ENCODE peak calls at places on chromosomes 4 and X, in six cellular contexts. One of them, this sample, is unnamed.
A peak's percentile ranks its signal among the peaks of the same experiment; 100 is the strongest.

GRCh38 chrX:27976284-27976683 is 5.0 kb downstream of the DCAF8L1 start:
- DNase-seq in GM12878: no peak
- DNase-seq in WTC11: no peak
- DNase-seq in HepG2: no peak
- DNase-seq in H1: no peak
- DNase-seq in HCT116: no peak
- DNase-seq in this sample: no peak

GRCh38 chr4:9765091-9765490 is 16.3 kb upstream of the DRD5 start:
- DNase-seq in HepG2: peak; percentile 15
- DNase-seq in GM12878: no peak
- DNase-seq in WTC11: peak; percentile 63
- DNase-seq in H1: peak; percentile 75
- DNase-seq in HCT116: peak; percentile 31
- DNase-seq in this sample: peak; percentile 10

GRCh38 chrX:83469551-83469950 is 38.5 kb upstream of the POU3F4 start:
- DNase-seq in HepG2: peak; percentile 6
- DNase-seq in GM12878: no peak
- DNase-seq in WTC11: peak; percentile 20
- DNase-seq in H1: peak; percentile 46
- DNase-seq in HCT116: no peak
- DNase-seq in this sample: peak; percentile 2

GRCh38 chrX:52424658-52425057 is 55.8 kb downstream of the XAGE2 start:
- DNase-seq in GM12878: no peak
- DNase-seq in HepG2: no peak
- DNase-seq in HCT116: no peak
- DNase-seq in WTC11: no peak
- DNase-seq in H1: no peak
- DNase-seq in this sample: no peak

GRCh38 chr4:98506462-98507132 is 151.8 kb downstream of the TSPAN5 start:
- DNase-seq in WTC11: peak; percentile 30
- DNase-seq in GM12878: no peak
- DNase-seq in H1: no peak
- DNase-seq in HCT116: no peak
- DNase-seq in HepG2: no peak
- DNase-seq in this sample: peak; percentile 42

GRCh38 chr4:116501954-116502353 is 583.4 kb downstream of the TRAM1L1 start:
- DNase-seq in HCT116: no peak
- DNase-seq in WTC11: no peak
- DNase-seq in H1: no peak
- DNase-seq in GM12878: no peak
- DNase-seq in HepG2: no peak
- DNase-seq in this sample: no peak

GRCh38 chrX:98362630-98363029 is 1478.9 kb downstream of the RPA4 start:
- DNase-seq in HCT116: no peak
- DNase-seq in HepG2: no peak
- DNase-seq in GM12878: no peak
- DNase-seq in H1: no peak
- DNase-seq in WTC11: no peak
- DNase-seq in this sample: no peak

GRCh38 chr4:85488416-85488815 is 13.5 kb downstream of the ARHGAP24 start:
- DNase-seq in H1: no peak
- DNase-seq in GM12878: no peak
- DNase-seq in WTC11: no peak
- DNase-seq in HCT116: no peak
- DNase-seq in HepG2: no peak
- DNase-seq in this sample: no peak

GRCh38 chr4:94491322-94491721 is 39.6 kb downstream of the PDLIM5 start:
- DNase-seq in GM12878: no peak
- DNase-seq in HCT116: no peak
- DNase-seq in WTC11: no peak
- DNase-seq in HepG2: no peak
- DNase-seq in H1: no peak
- DNase-seq in this sample: no peak

GRCh38 chr4:139312552-139313332 is 10.5 kb upstream of the NDUFC1 start:
- DNase-seq in HepG2: no peak
- DNase-seq in WTC11: no peak
- DNase-seq in H1: no peak
- DNase-seq in HCT116: no peak
- DNase-seq in GM12878: no peak
- DNase-seq in this sample: no peak

GRCh38 chr4:139316733-139317132 is 14.5 kb upstream of the NDUFC1 start:
- DNase-seq in HCT116: no peak
- DNase-seq in WTC11: no peak
- DNase-seq in GM12878: no peak
- DNase-seq in H1: no peak
- DNase-seq in HepG2: no peak
- DNase-seq in this sample: no peak

GRCh38 chr4:139314047-139314800 is 11.9 kb upstream of the NDUFC1 start:
- DNase-seq in WTC11: no peak
- DNase-seq in GM12878: no peak
- DNase-seq in HepG2: no peak
- DNase-seq in H1: no peak
- DNase-seq in HCT116: no peak
- DNase-seq in this sample: no peak

GRCh38 chr4:139317635-139318034 is 15.4 kb upstream of the NDUFC1 start:
- DNase-seq in GM12878: no peak
- DNase-seq in HepG2: no peak
- DNase-seq in H1: no peak
- DNase-seq in HCT116: no peak
- DNase-seq in WTC11: no peak
- DNase-seq in this sample: no peak

GRCh38 chr4:139315221-139315675 is 13.0 kb upstream of the NDUFC1 start:
- DNase-seq in GM12878: peak; percentile 45
- DNase-seq in HepG2: no peak
- DNase-seq in HCT116: no peak
- DNase-seq in H1: no peak
- DNase-seq in WTC11: no peak
- DNase-seq in this sample: no peak
- TF ChIP-seq ATF3 in GM12878: no peak
- TF ChIP-seq ATF3 in HepG2: no peak
- TF ChIP-seq ATF3 in HCT116: no peak
- TF ChIP-seq ATF3 in H1: no peak
- TF ChIP-seq ATF3 in WTC11: no peak
- TF ChIP-seq ATF3 in this sample: no peak

DNA sequence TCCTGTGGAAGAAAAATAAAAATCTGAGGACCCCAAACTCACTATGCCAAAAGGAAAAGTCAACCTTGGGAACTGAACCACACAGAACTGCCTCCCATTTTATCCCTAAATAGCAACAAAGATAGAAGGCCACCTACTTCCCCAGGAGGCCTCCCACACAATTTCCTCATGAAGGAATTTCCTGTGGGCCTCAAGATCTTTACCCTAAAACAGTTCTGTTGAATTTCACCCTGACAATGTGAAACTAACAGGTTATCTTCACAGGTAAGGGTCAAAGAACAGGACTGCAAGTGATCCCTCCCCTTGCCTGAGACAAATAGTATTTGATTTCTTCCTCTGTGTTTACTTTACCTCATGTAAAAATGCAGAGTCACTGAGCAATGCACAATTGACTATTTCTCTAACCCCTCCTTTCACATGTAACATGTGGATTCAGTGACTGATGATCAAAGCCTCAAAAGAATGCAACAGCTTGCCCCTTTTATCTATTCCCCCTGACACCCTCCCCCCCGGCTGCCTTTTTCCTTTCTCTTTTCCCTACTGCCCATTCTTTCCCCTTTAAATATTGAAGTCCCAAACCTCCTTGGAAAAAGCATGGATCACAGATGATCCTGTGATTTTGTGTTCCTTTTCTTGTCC is 33.3 kb downstream of the MEPE start:
- DNase-seq in WTC11: peak; percentile 35
- DNase-seq in H1: no peak
- DNase-seq in GM12878: no peak
- DNase-seq in HCT116: no peak
- DNase-seq in HepG2: peak; percentile 98
- DNase-seq in this sample: no peak
- TF ChIP-seq ATF3 in WTC11: no peak
- TF ChIP-seq ATF3 in H1: no peak
- TF ChIP-seq ATF3 in GM12878: no peak
- TF ChIP-seq ATF3 in HCT116: no peak
- TF ChIP-seq ATF3 in HepG2: no peak
- TF ChIP-seq ATF3 in this sample: no peak

GRCh38 chr4:107380836-107381438 is 339.1 kb downstream of the PAPSS1 start:
- DNase-seq in WTC11: peak; percentile 11
- DNase-seq in HepG2: no peak
- DNase-seq in GM12878: no peak
- DNase-seq in HCT116: no peak
- DNase-seq in H1: no peak
- DNase-seq in this sample: no peak
- TF ChIP-seq ATF3 in WTC11: no peak
- TF ChIP-seq ATF3 in HepG2: no peak
- TF ChIP-seq ATF3 in GM12878: no peak
- TF ChIP-seq ATF3 in HCT116: no peak
- TF ChIP-seq ATF3 in H1: no peak
- TF ChIP-seq ATF3 in this sample: no peak

DNA sequence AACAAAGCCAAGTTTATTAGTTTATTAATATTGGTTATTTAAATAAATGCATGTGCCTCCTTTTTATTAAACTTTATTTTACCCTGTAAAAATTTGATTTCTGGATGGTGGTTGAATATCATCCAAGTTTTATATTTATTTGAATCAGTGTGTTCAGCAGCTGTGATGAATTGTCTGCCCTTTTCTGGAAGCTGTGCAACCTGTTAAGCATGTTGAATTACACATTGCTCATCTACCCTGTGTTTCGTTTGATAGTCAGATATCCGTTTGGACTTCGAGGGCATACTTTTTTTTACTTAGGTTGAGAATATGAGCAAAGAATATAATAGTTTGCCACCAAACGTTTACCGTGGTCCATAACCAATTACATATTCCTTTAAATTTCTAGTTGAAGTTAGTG is 95.8 kb upstream of the TENM3 start:
- DNase-seq in HepG2: no peak
- DNase-seq in GM12878: no peak
- DNase-seq in WTC11: no peak
- DNase-seq in HCT116: no peak
- DNase-seq in H1: no peak
- DNase-seq in this sample: no peak
- TF ChIP-seq ATF3 in HepG2: no peak
- TF ChIP-seq ATF3 in GM12878: no peak
- TF ChIP-seq ATF3 in WTC11: no peak
- TF ChIP-seq ATF3 in HCT116: no peak
- TF ChIP-seq ATF3 in H1: no peak
- TF ChIP-seq ATF3 in this sample: no peak

GRCh38 chrX:154594491-154594890 is 9.6 kb downstream of the CTAG1A start:
- DNase-seq in WTC11: no peak
- DNase-seq in H1: no peak
- DNase-seq in GM12878: no peak
- DNase-seq in HCT116: no peak
- DNase-seq in HepG2: no peak
- DNase-seq in this sample: no peak

GRCh38 chrX:154598656-154599055 is 13.7 kb downstream of the CTAG1A start:
- DNase-seq in H1: no peak
- DNase-seq in WTC11: no peak
- DNase-seq in GM12878: no peak
- DNase-seq in HepG2: no peak
- DNase-seq in HCT116: no peak
- DNase-seq in this sample: no peak

GRCh38 chrX:154597221-154597620 is 12.3 kb downstream of the CTAG1A start:
- DNase-seq in WTC11: no peak
- DNase-seq in GM12878: no peak
- DNase-seq in HCT116: no peak
- DNase-seq in HepG2: no peak
- DNase-seq in H1: no peak
- DNase-seq in this sample: no peak

GRCh38 chrX:154595559-154595958 is 10.6 kb downstream of the CTAG1A start:
- DNase-seq in GM12878: no peak
- DNase-seq in H1: no peak
- DNase-seq in HepG2: no peak
- DNase-seq in WTC11: no peak
- DNase-seq in HCT116: no peak
- DNase-seq in this sample: no peak

DNA sequence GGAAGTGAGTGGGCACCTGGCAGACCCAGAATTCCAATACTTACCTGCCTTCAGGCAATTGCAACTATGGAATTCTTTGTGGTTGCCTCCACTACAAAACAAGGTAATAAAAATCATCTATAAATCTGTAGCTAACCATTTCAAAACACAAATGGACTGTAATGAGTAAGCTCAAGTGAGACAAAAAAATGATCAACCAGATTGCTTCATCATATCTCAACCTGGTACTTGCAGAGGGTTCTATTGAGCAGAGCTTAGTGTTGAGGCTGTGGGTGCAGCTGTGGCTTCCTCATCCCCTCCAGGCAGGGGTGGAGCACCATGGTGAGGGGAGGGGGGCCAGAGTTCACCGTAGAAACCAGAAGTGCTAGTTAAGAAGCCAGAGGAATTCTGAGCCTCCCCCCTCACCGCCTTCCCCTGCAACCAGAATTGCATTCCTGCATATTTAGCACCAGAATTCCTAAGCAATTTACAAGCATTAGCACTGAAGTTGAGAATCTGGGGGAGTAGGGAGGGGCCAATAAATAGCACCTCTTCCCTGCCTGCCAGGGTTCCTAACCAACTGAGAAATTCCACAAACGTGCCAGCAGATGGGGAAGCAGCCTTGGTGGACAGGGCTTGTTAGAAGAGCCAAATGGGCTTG is 11.5 kb downstream of the CTAG1A start:
- DNase-seq in H1: peak; percentile 53
- DNase-seq in GM12878: no peak
- DNase-seq in HepG2: no peak
- DNase-seq in WTC11: peak; percentile 78
- DNase-seq in HCT116: no peak
- DNase-seq in this sample: no peak
- TF ChIP-seq ATF3 in H1: no peak
- TF ChIP-seq ATF3 in GM12878: no peak
- TF ChIP-seq ATF3 in HepG2: no peak
- TF ChIP-seq ATF3 in WTC11: no peak
- TF ChIP-seq ATF3 in HCT116: no peak
- TF ChIP-seq ATF3 in this sample: no peak

This sample was measured in K562.